ENCODE peak calls at places on chromosomes 7 and 10, in five cellular contexts. Y is K562, E is stomach, K is GM23338, F is upper lobe of left lung. C is an unnamed sample.

GRCh38 chr7:96675548-96675947 is 34.1 kb downstream of the SEM1 start:
- DNase-seq in Y (no peak), E (no peak), K (no peak), F (no peak), C (no peak)

GRCh38 chr10:73099141-73099540 is 2.5 kb upstream of the P4HA1 start:
- DNase-seq in Y (no peak), E (no peak), K (no peak), F (no peak), C (no peak)

GRCh38 chr7:94436018-94436604 is 41.4 kb downstream of the COL1A2 start:
- DNase-seq in Y (peak; percentile 72), E (peak; percentile 66), K (peak; percentile 91), F (no peak), C (peak; percentile 39)

GRCh38 chr10:119111968-119112515 is 8.1 kb downstream of the DENND10 start:
- DNase-seq in Y (no peak), E (no peak), K (no peak), F (no peak), C (no peak)

GRCh38 chr10:49054753-49055152 is 60.6 kb downstream of the VSTM4 start:
- DNase-seq in Y (no peak), E (no peak), K (no peak), F (no peak), C (no peak)

GRCh38 chr10:5800782-5801181 is 12.5 kb downstream of the GDI2 start:
- DNase-seq in Y (no peak), E (no peak), K (no peak), F (no peak), C (no peak)

GRCh38 chr7:150665882-150666281 is 19.6 kb upstream of the GIMAP2 start:
- DNase-seq in Y (no peak), E (no peak), K (no peak), F (no peak), C (no peak)

GRCh38 chr7:84688671-84689070 is 494.1 kb upstream of the SEMA3A start:
- DNase-seq in Y (no peak), E (no peak), K (no peak), F (no peak), C (no peak)

GRCh38 chr7:45219801-45220200 is 62.2 kb downstream of the RAMP3 start:
- DNase-seq in Y (no peak), E (no peak), K (no peak), F (no peak), C (no peak)

GRCh38 chr7:17660116-17660515 is 280.2 kb downstream of the SNX13 start:
- DNase-seq in Y (no peak), E (no peak), K (no peak), F (no peak), C (no peak)

GRCh38 chr7:43467406-43467805 is 115.5 kb upstream of the STK17A start:
- DNase-seq in Y (no peak), E (no peak), K (no peak), F (no peak), C (no peak)

GRCh38 chr10:130571674-130572073 is 435.5 kb downstream of the GLRX3 start:
- DNase-seq in Y (no peak), E (no peak), K (no peak), F (no peak), C (no peak)

GRCh38 chr10:50674469-50675254 is 50.9 kb upstream of the SGMS1 start:
- DNase-seq in Y (no peak), E (no peak), K (peak; percentile 56), F (peak; percentile 60), C (no peak)

GRCh38 chr7:46253500-46253899 is 332.4 kb upstream of the IGFBP3 start:
- DNase-seq in Y (no peak), E (no peak), K (no peak), F (no peak), C (no peak)

GRCh38 chr10:43407576-43408330 is 1.2 kb downstream of the HNRNPF start:
- DNase-seq in Y (peak; percentile 72), E (peak; percentile 94), K (peak; percentile 86), F (peak; percentile 94), C (peak; percentile 57)

GRCh38 chr7:51029586-51030230 is 247.0 kb upstream of the GRB10 start:
- DNase-seq in Y (no peak), E (no peak), K (no peak), F (no peak), C (no peak)

GRCh38 chr7:131346885-131347592 is 19.4 kb downstream of the MKLN1 start:
- DNase-seq in Y (no peak), E (peak; percentile 39), K (peak; percentile 80), F (no peak), C (no peak)

GRCh38 chr7:22812350-22812749 is 10.3 kb downstream of the TOMM7 start:
- DNase-seq in Y (no peak), E (no peak), K (no peak), F (no peak), C (no peak)

GRCh38 chr7:140841316-140841715 is 83.4 kb downstream of the BRAF start:
- DNase-seq in Y (no peak), E (no peak), K (no peak), F (no peak), C (no peak)

GRCh38 chr10:76333331-76333730 is 901.9 kb downstream of the LRMDA start:
- DNase-seq in Y (no peak), E (no peak), K (no peak), F (no peak), C (no peak)

GRCh38 chr7:122768827-122769226 is 66.1 kb upstream of the RNF148 start:
- DNase-seq in Y (no peak), E (no peak), K (no peak), F (no peak), C (no peak)

GRCh38 chr7:138431517-138431916 is 28.5 kb upstream of the TRIM24 start:
- DNase-seq in Y (no peak), E (no peak), K (no peak), F (no peak), C (no peak)

GRCh38 chr10:110947061-110947595 is 27.7 kb downstream of the SHOC2 start:
- DNase-seq in Y (no peak), E (no peak), K (no peak), F (peak; percentile 1), C (no peak)

GRCh38 chr7:55020481-55020871 is 1.7 kb downstream of the EGFR start:
- DNase-seq in Y (no peak), E (no peak), K (no peak), F (no peak), C (no peak)

GRCh38 chr7:139798221-139798620 is 20.4 kb upstream of the HIPK2 start:
- DNase-seq in Y (no peak), E (peak; percentile 52), K (peak; percentile 15), F (no peak), C (no peak)

GRCh38 chr10:45198596-45199379 is 116.6 kb downstream of the OR13A1 start:
- DNase-seq in Y (no peak), E (no peak), K (peak; percentile 10), F (peak; percentile 71), C (no peak)

GRCh38 chr7:124764847-124765400 is 668 bp downstream of the GPR37 start:
- DNase-seq in Y (no peak), E (peak; percentile 35), K (peak; percentile 52), F (no peak), C (no peak)

GRCh38 chr10:119652361-119652760 is 1.2 kb downstream of the BAG3 start:
- DNase-seq in Y (no peak), E (no peak), K (no peak), F (no peak), C (no peak)

GRCh38 chr7:112347088-112347487 is 103.2 kb upstream of the IFRD1 start:
- DNase-seq in Y (no peak), E (no peak), K (no peak), F (no peak), C (no peak)

GRCh38 chr7:78099715-78100477 is 301.3 kb downstream of the PHTF2 start:
- DNase-seq in Y (no peak), E (no peak), K (no peak), F (no peak), C (peak; percentile 15)

GRCh38 chr10:42781893-42782445 is 626 bp upstream of the BMS1 start:
- DNase-seq in Y (no peak), E (no peak), K (no peak), F (no peak), C (no peak)

GRCh38 chr10:3563298-3563697 is 221.7 kb downstream of the KLF6 start:
- DNase-seq in Y (no peak), E (no peak), K (no peak), F (no peak), C (no peak)

GRCh38 chr7:22725585-22725984 is 1.4 kb upstream of the IL6 start:
- DNase-seq in Y (peak; percentile 58), E (no peak), K (peak; percentile 67), F (no peak), C (no peak)

GRCh38 chr7:82313269-82313668 is 130.3 kb downstream of the CACNA2D1 start:
- DNase-seq in Y (no peak), E (no peak), K (no peak), F (no peak), C (no peak)

GRCh38 chr10:72953687-72954086 is 919 bp downstream of the PLA2G12B start:
- DNase-seq in Y (no peak), E (no peak), K (peak; percentile 62), F (no peak), C (no peak)

GRCh38 chr7:130032698-130033097 is 18.5 kb downstream of the ZC3HC1 start:
- DNase-seq in Y (no peak), E (no peak), K (no peak), F (no peak), C (no peak)

DNA sequence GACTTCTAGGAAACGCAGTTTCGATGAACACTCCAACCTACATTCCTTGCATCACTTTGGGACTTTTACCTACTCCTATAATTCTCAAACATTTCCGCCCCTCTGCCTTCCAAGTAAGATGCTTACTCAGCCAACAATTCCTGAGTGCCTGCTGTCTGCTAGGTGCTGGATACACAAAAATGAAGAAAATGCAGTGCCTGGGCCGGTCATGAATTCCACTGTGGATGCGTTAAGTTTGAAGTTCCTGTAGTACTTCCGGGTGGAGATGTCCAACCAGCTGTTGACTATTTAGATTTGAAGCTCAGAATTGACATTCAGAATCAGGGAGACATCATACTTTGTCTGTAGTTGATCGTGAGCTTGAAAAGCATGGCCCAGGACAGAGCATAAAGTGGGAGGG is 89.2 kb downstream of the LYZL1 start:
- DNase-seq in Y (no peak), E (no peak), K (no peak), F (no peak), C (no peak)
- TF ChIP-seq POLR2AphosphoS5 in Y (no peak), E (no peak), K (no peak), F (no peak), C (no peak)

GRCh38 chr10:124611738-124612137 is 132.4 kb downstream of the FAM53B start:
- DNase-seq in Y (no peak), E (peak; percentile 34), K (no peak), F (no peak), C (no peak)
- H3K4me1 ChIP-seq in Y (peaks cover 36% of the 10 kb centered on the region), E (peaks cover 29% of the 10 kb centered on the region), K (no peaks in the 10 kb centered on the region), F (peaks cover 22% of the 10 kb centered on the region), C (peaks cover 13% of the 10 kb centered on the region)

GRCh38 chr7:72603073-72603472 is 190.9 kb upstream of the CALN1 start:
- DNase-seq in Y (no peak), E (no peak), K (no peak), F (no peak), C (no peak)
- TF ChIP-seq POLR2AphosphoS5 in Y (no peak), E (no peak), K (no peak), F (no peak), C (no peak)

DNA sequence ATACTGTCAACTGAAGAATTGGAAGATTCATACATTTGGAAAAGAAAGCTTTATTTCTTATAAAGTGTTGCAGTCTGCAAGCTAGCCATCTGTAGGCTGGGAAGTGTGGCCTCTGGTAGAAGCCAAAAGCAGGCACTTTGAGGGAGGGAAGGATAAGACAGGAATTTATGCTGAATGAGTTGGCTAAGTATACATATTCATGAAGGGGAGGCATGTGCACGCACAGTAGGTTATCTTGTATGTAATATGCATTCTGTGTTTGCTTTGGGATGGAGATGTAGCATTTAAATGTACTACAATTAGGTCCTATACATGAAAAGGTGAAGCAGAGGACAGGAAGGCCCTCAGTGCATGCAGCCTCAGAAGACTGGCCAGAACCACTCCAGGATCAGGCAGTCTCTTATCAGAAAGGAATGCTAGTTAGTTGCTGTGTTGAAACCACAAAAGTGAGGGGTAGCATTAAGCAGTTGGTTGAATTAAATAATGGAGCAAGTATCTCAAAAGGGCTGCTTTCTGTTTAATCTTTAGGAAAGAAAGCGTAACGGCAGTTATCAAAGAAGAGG is 40.9 kb downstream of the MYO3A start:
- DNase-seq in Y (no peak), E (no peak), K (peak; percentile 60), F (no peak), C (no peak)
- H3K4me1 ChIP-seq in Y (no peaks in the 10 kb centered on the region), E (no peaks in the 10 kb centered on the region), K (no peaks in the 10 kb centered on the region), F (no peaks in the 10 kb centered on the region), C (no peaks in the 10 kb centered on the region)

C was measured in Panc1.